ENCODE peak calls at places on chromosomes 3 and 15, in four cellular contexts. I, Q, V and W are unnamed samples.

GRCh38 chr3:23659840-23660430 is 145.8 kb upstream of the UBE2E1 start:
- DNase-seq in Q (no peak), V (no peak), I (no peak), W (no peak)

GRCh38 chr15:58357529-58358476 is 74.0 kb upstream of the LIPC start:
- DNase-seq in I (no peak), Q (peak), V (no peak), W (peak)

GRCh38 chr3:158350971-158351370 is 220.0 kb upstream of the MLF1 start:
- DNase-seq in V (no peak), I (no peak), Q (no peak), W (no peak)

GRCh38 chr15:70569718-70570231 is 193.6 kb downstream of the UACA start:
- DNase-seq in I (no peak), Q (no peak), V (no peak), W (peak)

GRCh38 chr3:130514671-130515070 is 2.3 kb upstream of the COL6A6 start:
- DNase-seq in I (no peak), V (no peak), Q (no peak), W (no peak)

GRCh38 chr3:45604066-45604465 is 9.5 kb downstream of the LIMD1 start:
- DNase-seq in V (no peak), I (no peak), Q (no peak), W (no peak)

GRCh38 chr15:42072141-42072685 is 22.1 kb downstream of the PLA2G4D start:
- DNase-seq in V (no peak), Q (no peak), I (no peak), W (no peak)

GRCh38 chr15:89785771-89786135 is 9.6 kb downstream of the MESP2 start:
- DNase-seq in Q (no peak), V (no peak), I (no peak), W (peak)

GRCh38 chr15:70049115-70049514 is 48.6 kb downstream of the TLE3 start:
- DNase-seq in I (no peak), Q (no peak), V (no peak), W (no peak)

GRCh38 chr15:61871926-61872522 is 188.2 kb downstream of the VPS13C start:
- DNase-seq in I (no peak), V (no peak), Q (no peak), W (peak)

GRCh38 chr3:63809607-63810006 is 9.5 kb upstream of the C3orf49 start:
- DNase-seq in Q (no peak), I (no peak), V (no peak), W (peak)

GRCh38 chr3:94234177-94234788 is 171.4 kb downstream of the NSUN3 start:
- DNase-seq in I (no peak), V (peak), Q (no peak), W (peak)

GRCh38 chr15:40633178-40633577 is 39.1 kb downstream of the KNL1 start:
- DNase-seq in V (no peak), Q (no peak), I (no peak), W (peak)

GRCh38 chr15:89196994-89197393 is 24.4 kb downstream of the RLBP1 start:
- DNase-seq in V (no peak), I (no peak), Q (no peak), W (no peak)

GRCh38 chr3:58899159-58899952 is 150.5 kb downstream of the CFAP20DC start:
- DNase-seq in I (no peak), Q (no peak), V (no peak), W (peak)

GRCh38 chr15:38401716-38402115 is 52.2 kb upstream of the FAM98B start:
- DNase-seq in V (no peak), I (no peak), Q (no peak), W (peak)

GRCh38 chr3:99659032-99659431 is 20.6 kb downstream of the COL8A1 start:
- DNase-seq in V (no peak), I (no peak), Q (no peak), W (peak)

GRCh38 chr3:127068111-127068810 is 85.3 kb downstream of the PLXNA1 start:
- DNase-seq in Q (no peak), I (no peak), V (no peak), W (no peak)

GRCh38 chr15:100041380-100041779 is 300.4 kb downstream of the ADAMTS17 start:
- DNase-seq in Q (no peak), I (no peak), V (no peak), W (no peak)

GRCh38 chr15:42891569-42891968 is 29.0 kb downstream of the TTBK2 start:
- DNase-seq in V (no peak), Q (no peak), I (no peak), W (peak)

GRCh38 chr3:72070005-72070404 is 285.1 kb upstream of the PROK2 start:
- DNase-seq in Q (no peak), V (no peak), I (no peak), W (no peak)

GRCh38 chr3:4302747-4303146 is 422 bp upstream of the SETMAR start:
- DNase-seq in I (no peak), V (no peak), Q (no peak), W (no peak)

GRCh38 chr15:24621630-24622215 is 53.9 kb upstream of the NPAP1 start:
- DNase-seq in I (no peak), V (no peak), Q (no peak), W (no peak)

GRCh38 chr15:70493787-70494514 is 269.4 kb downstream of the UACA start:
- DNase-seq in V (no peak), I (no peak), Q (no peak), W (peak)

GRCh38 chr3:118628704-118629341 is 405.8 kb downstream of the IGSF11 start:
- DNase-seq in V (peak), I (no peak), Q (no peak), W (peak)

GRCh38 chr3:45964139-45964538 is 20.9 kb downstream of the CXCR6 start:
- DNase-seq in V (no peak), Q (no peak), I (no peak), W (no peak)

GRCh38 chr3:105835606-105836005 is 33.2 kb downstream of the CBLB start:
- DNase-seq in I (no peak), V (no peak), Q (no peak), W (no peak)